ENCODE peak calls at places on chromosomes 1 and 21, in four cellular contexts. One of them, this sample, is unnamed. For H3K4me1, the result is how much of the 10 kb centered on the place peaks cover.

GRCh38 chr1:13930151-13930550 is 230.2 kb downstream of the PRDM2 start:
- DNase-seq in neuronal stem cell: no peak
- DNase-seq in H9: peak
- DNase-seq in IMR-90: no peak
- DNase-seq in this sample: peak

GRCh38 chr1:156556354-156556753 is 16.0 kb downstream of the IQGAP3 start:
- DNase-seq in IMR-90: no peak
- DNase-seq in H9: no peak
- DNase-seq in neuronal stem cell: no peak
- DNase-seq in this sample: no peak

GRCh38 chr1:117114816-117115215 is 6.7 kb downstream of the TRIM45 start:
- DNase-seq in neuronal stem cell: no peak
- DNase-seq in H9: no peak
- DNase-seq in IMR-90: no peak
- DNase-seq in this sample: no peak

GRCh38 chr1:151164732-151165280 is 896 bp downstream of the LYSMD1 start:
- DNase-seq in IMR-90: peak
- DNase-seq in neuronal stem cell: no peak
- DNase-seq in H9: no peak
- DNase-seq in this sample: no peak

GRCh38 chr1:8394456-8395321 is 76.8 kb downstream of the SLC45A1 start:
- DNase-seq in H9: no peak
- DNase-seq in neuronal stem cell: no peak
- DNase-seq in IMR-90: peak
- DNase-seq in this sample: no peak

GRCh38 chr1:157770442-157771043 is 6.4 kb downstream of the FCRL2 start:
- DNase-seq in IMR-90: peak
- DNase-seq in H9: peak
- DNase-seq in neuronal stem cell: no peak
- DNase-seq in this sample: peak

GRCh38 chr21:39518055-39518844 is 66.5 kb downstream of the SH3BGR start:
- DNase-seq in neuronal stem cell: peak
- DNase-seq in IMR-90: peak
- DNase-seq in H9: peak
- DNase-seq in this sample: peak

GRCh38 chr1:51629918-51630317 is 13.0 kb downstream of the OSBPL9 start:
- DNase-seq in IMR-90: no peak
- DNase-seq in H9: no peak
- DNase-seq in neuronal stem cell: no peak
- DNase-seq in this sample: no peak

GRCh38 chr1:2946999-2947650 is 74.1 kb upstream of the ACTRT2 start:
- DNase-seq in neuronal stem cell: no peak
- DNase-seq in IMR-90: no peak
- DNase-seq in H9: no peak
- DNase-seq in this sample: no peak

GRCh38 chr1:2948001-2948750 is 73.1 kb upstream of the ACTRT2 start:
- DNase-seq in IMR-90: no peak
- DNase-seq in neuronal stem cell: no peak
- DNase-seq in H9: no peak
- DNase-seq in this sample: no peak

GRCh38 chr1:2949966-2950925 is 71.0 kb upstream of the ACTRT2 start:
- DNase-seq in IMR-90: no peak
- DNase-seq in neuronal stem cell: no peak
- DNase-seq in H9: no peak
- DNase-seq in this sample: no peak

GRCh38 chr1:2950926-2951305 is 70.4 kb upstream of the ACTRT2 start:
- DNase-seq in IMR-90: no peak
- DNase-seq in H9: no peak
- DNase-seq in neuronal stem cell: no peak
- DNase-seq in this sample: no peak

DNA sequence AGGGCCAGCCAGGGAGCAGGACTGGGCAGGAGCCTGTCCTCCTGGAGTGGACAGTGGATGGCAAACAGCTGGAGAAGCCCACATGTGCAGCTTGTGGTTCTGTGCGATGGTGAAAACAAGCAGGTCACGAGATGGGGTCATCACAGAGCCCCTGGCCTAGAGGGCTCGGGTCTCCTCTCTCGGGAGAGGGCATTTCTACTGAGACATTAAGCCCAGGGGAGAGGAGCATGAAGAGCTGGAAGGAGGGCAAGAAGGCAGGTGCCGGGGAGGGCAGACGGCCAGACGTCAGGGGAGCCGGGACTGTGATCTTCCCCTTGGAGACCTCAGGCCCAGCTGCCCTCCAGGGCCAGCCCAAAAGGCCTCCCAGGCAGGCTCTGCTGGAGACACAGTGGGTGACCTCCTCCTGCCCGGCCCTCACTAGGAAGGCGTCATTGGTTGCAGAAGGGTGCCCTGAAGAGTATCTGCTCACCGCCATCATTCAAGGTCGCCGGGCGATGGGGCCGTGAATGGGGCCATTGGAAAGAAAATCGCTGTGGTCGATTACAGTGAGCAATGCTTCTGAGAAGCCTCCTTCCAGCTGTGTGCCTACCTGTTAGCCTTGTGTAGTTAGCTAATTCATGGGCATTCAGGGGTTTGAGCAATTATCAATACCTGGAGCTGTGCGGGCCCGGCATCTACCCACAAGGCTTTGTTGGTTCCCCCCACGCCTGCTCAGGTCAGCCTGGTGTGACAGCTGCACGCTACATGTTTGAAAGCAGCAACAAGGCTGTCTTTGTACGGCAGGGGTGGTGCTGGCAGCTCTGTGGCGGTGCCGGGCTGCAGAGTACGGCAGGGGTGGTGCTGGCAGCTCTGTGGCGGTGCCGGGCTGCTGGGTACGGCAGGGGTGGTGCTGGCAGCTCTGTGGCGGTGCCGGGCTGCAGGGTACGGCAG is 72.3 kb upstream of the ACTRT2 start:
- DNase-seq in neuronal stem cell: no peak
- DNase-seq in H9: no peak
- DNase-seq in IMR-90: no peak
- DNase-seq in this sample: no peak
- H3K4me1 ChIP-seq in neuronal stem cell: under half
- H3K4me1 ChIP-seq in H9: under half
- H3K4me1 ChIP-seq in IMR-90: under half
- H3K4me1 ChIP-seq in this sample: under half

GRCh38 chr1:178266619-178267066 is 172.7 kb downstream of the RASAL2 start:
- DNase-seq in H9: peak
- DNase-seq in neuronal stem cell: no peak
- DNase-seq in IMR-90: no peak
- DNase-seq in this sample: peak
- H2AK5ac ChIP-seq in H9: no peak
- H2AK5ac ChIP-seq in neuronal stem cell: no peak
- H2AK5ac ChIP-seq in IMR-90: peak
- H2AK5ac ChIP-seq in this sample: no peak

GRCh38 chr1:6077506-6077905 is 31.8 kb downstream of the KCNAB2 start:
- DNase-seq in neuronal stem cell: no peak
- DNase-seq in IMR-90: no peak
- DNase-seq in H9: no peak
- DNase-seq in this sample: no peak
- H3K4me1 ChIP-seq in neuronal stem cell: under half
- H3K4me1 ChIP-seq in IMR-90: under half
- H3K4me1 ChIP-seq in H9: under half
- H3K4me1 ChIP-seq in this sample: under half

DNA sequence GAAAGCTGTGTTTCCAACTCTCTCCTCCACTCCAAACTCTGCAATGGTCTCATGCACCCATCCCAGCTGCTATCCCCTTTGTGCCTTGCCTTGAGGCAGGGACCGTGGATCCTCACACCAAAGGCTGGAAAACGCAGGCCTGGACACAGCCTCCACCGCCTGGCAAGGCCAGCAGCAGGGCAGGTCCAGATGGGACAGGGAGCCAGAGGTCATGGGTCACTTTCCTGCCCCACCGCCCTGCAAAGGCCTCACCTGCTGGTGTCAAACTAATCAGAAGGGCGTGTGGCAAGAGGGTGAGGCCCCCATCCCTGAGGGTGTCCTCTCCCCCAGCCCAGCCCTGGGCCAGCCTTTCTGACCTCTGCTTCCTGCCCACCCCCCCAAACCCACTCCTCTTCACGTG is 106.3 kb downstream of the PAX7 start:
- DNase-seq in IMR-90: no peak
- DNase-seq in H9: no peak
- DNase-seq in neuronal stem cell: no peak
- DNase-seq in this sample: no peak
- H2AK5ac ChIP-seq in IMR-90: no peak
- H2AK5ac ChIP-seq in H9: no peak
- H2AK5ac ChIP-seq in neuronal stem cell: no peak
- H2AK5ac ChIP-seq in this sample: no peak

DNA sequence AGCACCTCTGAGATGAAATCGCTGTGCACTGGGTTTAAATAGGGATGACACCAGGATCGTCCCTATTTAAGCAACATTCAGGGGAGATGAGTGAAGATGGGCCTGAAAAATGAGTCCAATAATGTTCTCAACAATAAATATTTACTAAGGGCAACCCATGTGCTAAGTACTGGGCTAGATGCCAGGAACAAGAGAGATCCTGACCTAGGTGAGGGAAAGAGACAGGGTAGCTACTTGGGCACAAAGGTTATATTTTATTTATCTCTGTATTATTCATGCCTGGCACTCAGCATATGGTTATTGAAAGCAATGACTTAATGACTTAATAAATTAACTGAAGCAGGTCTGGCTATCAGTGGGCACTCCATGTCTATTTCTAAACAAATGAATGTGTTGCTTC is 27.4 kb upstream of the AVPR1B start:
- DNase-seq in neuronal stem cell: no peak
- DNase-seq in IMR-90: no peak
- DNase-seq in H9: no peak
- DNase-seq in this sample: no peak
- H3K4me1 ChIP-seq in neuronal stem cell: under half
- H3K4me1 ChIP-seq in IMR-90: under half
- H3K4me1 ChIP-seq in H9: under half
- H3K4me1 ChIP-seq in this sample: under half

GRCh38 chr1:205301220-205301821 is 20.2 kb downstream of the NUAK2 start:
- DNase-seq in neuronal stem cell: peak
- DNase-seq in IMR-90: peak
- DNase-seq in H9: peak
- DNase-seq in this sample: peak
- H2AK5ac ChIP-seq in neuronal stem cell: no peak
- H2AK5ac ChIP-seq in IMR-90: peak
- H2AK5ac ChIP-seq in H9: peak
- H2AK5ac ChIP-seq in this sample: no peak

GRCh38 chr1:47209725-47210330 is 20.0 kb upstream of the PDZK1IP1 start:
- DNase-seq in IMR-90: no peak
- DNase-seq in H9: no peak
- DNase-seq in neuronal stem cell: no peak
- DNase-seq in this sample: no peak

GRCh38 chr1:47210666-47211065 is 20.8 kb upstream of the PDZK1IP1 start:
- DNase-seq in IMR-90: no peak
- DNase-seq in neuronal stem cell: no peak
- DNase-seq in H9: no peak
- DNase-seq in this sample: peak

GRCh38 chr1:47213230-47213676 is 18.8 kb downstream of the TAL1 start:
- DNase-seq in H9: no peak
- DNase-seq in IMR-90: no peak
- DNase-seq in neuronal stem cell: no peak
- DNase-seq in this sample: no peak

GRCh38 chr1:47212636-47213229 is 19.3 kb downstream of the TAL1 start:
- DNase-seq in H9: no peak
- DNase-seq in neuronal stem cell: no peak
- DNase-seq in IMR-90: no peak
- DNase-seq in this sample: no peak

GRCh38 chr1:47211796-47212269 is 20.2 kb downstream of the TAL1 start:
- DNase-seq in neuronal stem cell: no peak
- DNase-seq in IMR-90: no peak
- DNase-seq in H9: no peak
- DNase-seq in this sample: peak
- H3K4me1 ChIP-seq in neuronal stem cell: under half
- H3K4me1 ChIP-seq in IMR-90: under half
- H3K4me1 ChIP-seq in H9: under half
- H3K4me1 ChIP-seq in this sample: under half

GRCh38 chr21:37562920-37563640 is 196.5 kb downstream of the DYRK1A start:
- DNase-seq in H9: no peak
- DNase-seq in IMR-90: no peak
- DNase-seq in neuronal stem cell: no peak
- DNase-seq in this sample: no peak
- H2AK5ac ChIP-seq in H9: no peak
- H2AK5ac ChIP-seq in IMR-90: peak
- H2AK5ac ChIP-seq in neuronal stem cell: peak
- H2AK5ac ChIP-seq in this sample: no peak

GRCh38 chr1:45585110-45585426 is 1.2 kb downstream of the NASP start:
- DNase-seq in H9: no peak
- DNase-seq in neuronal stem cell: no peak
- DNase-seq in IMR-90: no peak
- DNase-seq in this sample: no peak

GRCh38 chr1:45584351-45585109 is 689 bp downstream of the NASP start:
- DNase-seq in neuronal stem cell: peak
- DNase-seq in H9: peak
- DNase-seq in IMR-90: peak
- DNase-seq in this sample: peak

GRCh38 chr1:45585496-45586075 is 1.7 kb downstream of the NASP start:
- DNase-seq in IMR-90: no peak
- DNase-seq in neuronal stem cell: no peak
- DNase-seq in H9: no peak
- DNase-seq in this sample: peak

GRCh38 chr1:45583666-45584350 is at the start of gene NASP:
- DNase-seq in H9: peak
- DNase-seq in IMR-90: peak
- DNase-seq in neuronal stem cell: peak
- DNase-seq in this sample: peak

GRCh38 chr1:45583264-45583665 is 576 bp upstream of the NASP start:
- DNase-seq in IMR-90: peak
- DNase-seq in neuronal stem cell: peak
- DNase-seq in H9: peak
- DNase-seq in this sample: peak
- H3K4me1 ChIP-seq in IMR-90: under half
- H3K4me1 ChIP-seq in neuronal stem cell: under half
- H3K4me1 ChIP-seq in H9: under half
- H3K4me1 ChIP-seq in this sample: under half

GRCh38 chr1:41861509-41862410 is 57.0 kb downstream of the HIVEP3 start:
- DNase-seq in IMR-90: no peak
- DNase-seq in neuronal stem cell: no peak
- DNase-seq in H9: no peak
- DNase-seq in this sample: no peak
- H2AK5ac ChIP-seq in IMR-90: no peak
- H2AK5ac ChIP-seq in neuronal stem cell: no peak
- H2AK5ac ChIP-seq in H9: no peak
- H2AK5ac ChIP-seq in this sample: no peak

This sample was measured in mesendoderm.